ENCODE peak calls at places on chromosomes 13 and 19, in ten cellular contexts. A, C, R, O, T, Z, I, E, S and J are unnamed samples.

GRCh38 chr19:56566904-56567273 is 379 bp upstream of the ZNF470 start:
- DNase-seq in A (no peak), C (no peak), R (peak; percentile 45), O (peak; percentile 59), T (peak; percentile 50), Z (peak; percentile 57), I (no peak), E (peak; percentile 67), S (peak; percentile 33), J (no peak)

GRCh38 chr19:40612831-40613668 is 11.9 kb downstream of the LTBP4 start:
- DNase-seq in A (peak; percentile 75), C (peak; percentile 66), R (no peak), O (peak; percentile 41), T (peak; percentile 64), Z (no peak), I (no peak), E (no peak), S (peak; percentile 71), J (peak; percentile 64)

GRCh38 chr19:18425515-18426415 is 6.6 kb downstream of the SSBP4 start:
- DNase-seq in A (no peak), C (no peak), R (no peak), O (peak; percentile 89), T (peak; percentile 79), Z (peak; percentile 81), I (no peak), E (peak; percentile 78), S (no peak), J (no peak)

GRCh38 chr13:22596157-22596863 is 584.5 kb upstream of the SGCG start:
- DNase-seq in A (no peak), C (no peak), R (no peak), O (no peak), T (no peak), Z (no peak), I (no peak), E (no peak), S (no peak), J (peak; percentile 53)

GRCh38 chr19:3468211-3468610 is 12.1 kb downstream of the SMIM24 start:
- DNase-seq in A (no peak), C (no peak), R (no peak), O (no peak), T (no peak), Z (no peak), I (no peak), E (no peak), S (no peak), J (no peak)

GRCh38 chr19:10285393-10285792 is 1.4 kb upstream of the ICAM4 start:
- DNase-seq in A (no peak), C (no peak), R (no peak), O (no peak), T (no peak), Z (no peak), I (no peak), E (no peak), S (no peak), J (no peak)

GRCh38 chr13:35917252-35917941 is 213.8 kb downstream of the DCLK1 start:
- DNase-seq in A (no peak), C (no peak), R (no peak), O (no peak), T (no peak), Z (no peak), I (no peak), E (no peak), S (no peak), J (peak; percentile 10)

GRCh38 chr19:17775245-17775927 is 19.6 kb upstream of the B3GNT3 start:
- DNase-seq in A (no peak), C (peak; percentile 26), R (peak; percentile 25), O (peak; percentile 57), T (no peak), Z (no peak), I (no peak), E (no peak), S (no peak), J (peak; percentile 43)

GRCh38 chr19:38231918-38232317 is 7.9 kb upstream of the DPF1 start:
- DNase-seq in A (no peak), C (no peak), R (no peak), O (no peak), T (no peak), Z (no peak), I (no peak), E (no peak), S (no peak), J (no peak)

GRCh38 chr19:14363203-14364097 is 17.8 kb upstream of the ADGRE5 start:
- DNase-seq in A (no peak), C (peak; percentile 43), R (peak; percentile 33), O (peak; percentile 68), T (peak; percentile 91), Z (peak; percentile 67), I (peak; percentile 54), E (peak; percentile 86), S (peak; percentile 52), J (peak; percentile 96)
- H3K4me3 ChIP-seq in A (peak overlapping the region; percentile 22), C (peak overlapping the region; percentile 69), R (no peak overlapping the region), O (peak overlapping the region; percentile 50), T (peak overlapping the region; percentile 30), Z (peak overlapping the region; percentile 38), I (peak overlapping the region; percentile 24), E (peak overlapping the region; percentile 55), S (peak overlapping the region; percentile 64), J (no peak overlapping the region)

GRCh38 chr19:50357178-50358100 is 8.0 kb downstream of the NAPSA start:
- DNase-seq in A (no peak), C (peak; percentile 90), R (peak; percentile 81), O (peak; percentile 84), T (peak; percentile 76), Z (peak; percentile 92), I (peak; percentile 41), E (peak; percentile 77), S (peak; percentile 68), J (peak; percentile 69)

GRCh38 chr19:50356691-50357177 is 8.7 kb downstream of the NAPSA start:
- DNase-seq in A (no peak), C (no peak), R (no peak), O (no peak), T (no peak), Z (no peak), I (no peak), E (no peak), S (no peak), J (no peak)

GRCh38 chr19:50361290-50362029 is 4.0 kb downstream of the NAPSA start:
- DNase-seq in A (no peak), C (no peak), R (no peak), O (no peak), T (no peak), Z (no peak), I (no peak), E (no peak), S (no peak), J (no peak)

GRCh38 chr19:50359432-50359818 is 6.0 kb downstream of the NAPSA start:
- DNase-seq in A (no peak), C (no peak), R (no peak), O (no peak), T (no peak), Z (no peak), I (no peak), E (no peak), S (no peak), J (no peak)

GRCh38 chr19:50358483-50359431 is 6.7 kb downstream of the NAPSA start:
- DNase-seq in A (no peak), C (peak; percentile 79), R (peak; percentile 67), O (peak; percentile 37), T (peak; percentile 81), Z (no peak), I (no peak), E (peak; percentile 74), S (no peak), J (peak; percentile 69)
- H3K4me3 ChIP-seq in A (peak overlapping the region; percentile 50), C (peak overlapping the region; percentile 86), R (no peak overlapping the region), O (peak overlapping the region; percentile 85), T (peak overlapping the region; percentile 71), Z (peak overlapping the region; percentile 52), I (peak overlapping the region; percentile 50), E (peak overlapping the region; percentile 67), S (no peak overlapping the region), J (no peak overlapping the region)

DNA sequence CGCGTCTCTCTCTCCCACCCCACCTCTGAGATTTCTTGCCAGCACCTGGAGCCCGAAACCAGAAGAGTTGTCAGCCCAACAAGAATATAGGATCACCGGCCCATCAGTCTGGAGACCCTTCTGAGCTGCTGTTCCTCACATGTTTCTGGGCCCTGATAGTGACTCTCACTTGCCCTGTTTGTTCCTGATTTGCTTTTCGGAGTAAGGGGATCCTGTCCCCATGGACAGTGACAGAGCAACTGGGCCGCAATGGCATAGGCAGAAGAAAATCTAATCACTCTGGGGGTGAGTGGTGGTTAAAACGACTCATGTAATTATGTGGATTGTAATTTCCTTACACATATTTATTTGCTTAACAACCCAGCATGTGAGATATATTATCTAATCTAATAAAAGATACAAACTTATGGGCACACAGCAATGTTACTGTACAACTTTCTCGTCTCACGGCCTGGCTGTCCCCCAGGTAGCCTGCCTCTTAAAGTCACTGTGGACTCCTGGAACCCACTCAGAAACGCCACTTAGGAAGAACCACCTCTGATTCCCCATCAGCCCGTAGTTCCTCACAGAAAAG is 661 bp upstream of the SMAD9 start:
- DNase-seq in A (no peak), C (no peak), R (no peak), O (peak; percentile 15), T (no peak), Z (no peak), I (no peak), E (no peak), S (no peak), J (peak; percentile 36)
- H3K4me3 ChIP-seq in A (peak overlapping the region; percentile 49), C (no peak overlapping the region), R (no peak overlapping the region), O (peak overlapping the region; percentile 63), T (peak overlapping the region; percentile 83), Z (peak overlapping the region; percentile 67), I (peak overlapping the region; percentile 81), E (peak overlapping the region; percentile 77), S (peak overlapping the region; percentile 56), J (peak overlapping the region; percentile 38)

GRCh38 chr13:79772811-79773210 is 291.9 kb downstream of the NDFIP2 start:
- DNase-seq in A (no peak), C (no peak), R (no peak), O (peak; percentile 60), T (no peak), Z (no peak), I (no peak), E (no peak), S (no peak), J (no peak)

GRCh38 chr13:79777504-79777903 is 296.5 kb downstream of the NDFIP2 start:
- DNase-seq in A (no peak), C (no peak), R (no peak), O (no peak), T (no peak), Z (no peak), I (no peak), E (no peak), S (no peak), J (no peak)

GRCh38 chr13:79776538-79776937 is 295.6 kb downstream of the NDFIP2 start:
- DNase-seq in A (no peak), C (no peak), R (no peak), O (peak; percentile 60), T (no peak), Z (no peak), I (no peak), E (no peak), S (no peak), J (no peak)

GRCh38 chr13:79779061-79779460 is 298.1 kb downstream of the NDFIP2 start:
- DNase-seq in A (no peak), C (no peak), R (no peak), O (no peak), T (no peak), Z (no peak), I (no peak), E (no peak), S (no peak), J (no peak)

DNA sequence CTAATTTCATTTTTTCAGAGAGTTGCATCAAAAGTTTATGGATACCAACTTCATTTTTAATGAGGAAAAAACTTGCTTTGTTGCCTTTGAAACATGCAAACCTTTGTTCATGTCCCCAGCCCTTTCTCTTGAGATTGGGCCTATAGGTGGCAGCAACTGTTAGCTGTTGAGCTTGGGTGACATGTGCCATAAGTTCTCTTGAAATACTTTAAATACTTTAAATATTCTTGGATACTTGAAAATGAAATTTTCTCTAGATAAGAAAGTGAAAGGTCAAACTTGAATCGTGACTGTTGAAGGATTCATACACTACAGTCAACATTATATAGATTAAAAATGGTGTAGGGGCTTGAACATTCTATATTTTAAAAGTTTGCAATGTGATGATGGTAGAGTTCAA is 294.9 kb downstream of the NDFIP2 start:
- DNase-seq in A (no peak), C (no peak), R (peak; percentile 43), O (peak; percentile 77), T (no peak), Z (no peak), I (no peak), E (no peak), S (peak; percentile 5), J (peak; percentile 85)
- H3K4me3 ChIP-seq in A (no peak overlapping the region), C (no peak overlapping the region), R (no peak overlapping the region), O (peak overlapping the region; percentile 6), T (no peak overlapping the region), Z (no peak overlapping the region), I (no peak overlapping the region), E (no peak overlapping the region), S (no peak overlapping the region), J (no peak overlapping the region)